ENCODE peak calls at places on chromosomes 5 and 9, in ten cellular contexts. P is stimulated activated CD4-positive, alpha-beta T cell treated with anti-CD3 and anti-CD28 coated beads, TNF-alpha, amount 100 ng/mL, for 4 hours; H is WTC11; T is T-helper 22 cell; D is activated T-cell treated with anti-CD3 and anti-CD28 coated beads, Interleukin-2, amount 50 U/mL, for 1 hour; J is HTR-8/SVneo; C is NCI-H774; I is testis; K is activated CD8-positive, alpha-beta memory T cell treated with anti-CD3 and anti-CD28 coated beads for 1 hour; O is NCI-H526 treated with DMSO at 0.1 percent for 48 hours. F is an unnamed sample.

GRCh38 chr5:167511-167910 is 23.8 kb upstream of the LRRC14B start:
- DNase-seq in P (no peak), H (peak; percentile 11), T (no peak), D (no peak), J (no peak), C (no peak), I (no peak), K (no peak), O (no peak), F (no peak)

GRCh38 chr5:170641589-170642031 is 137.8 kb downstream of the KCNIP1 start:
- DNase-seq in P (no peak), H (no peak), T (no peak), D (no peak), J (no peak), C (no peak), I (no peak), K (no peak), O (no peak), F (no peak)

GRCh38 chr9:136181784-136182421 is 23.0 kb downstream of the LHX3 start:
- DNase-seq in P (no peak), H (peak; percentile 7), T (no peak), D (no peak), J (no peak), C (no peak), I (no peak), K (no peak), O (no peak), F (no peak)

GRCh38 chr9:136957461-136957860 is 5.4 kb downstream of the LCN12 start:
- DNase-seq in P (no peak), H (no peak), T (no peak), D (no peak), J (no peak), C (no peak), I (no peak), K (no peak), O (no peak), F (no peak)

GRCh38 chr9:130446111-130446861 is 1.5 kb downstream of the ASS1 start:
- DNase-seq in P (no peak), H (peak; percentile 52), T (no peak), D (no peak), J (no peak), C (no peak), I (peak; percentile 90), K (no peak), O (no peak), F (peak; percentile 85)

GRCh38 chr5:116301110-116301509 is 216.3 kb downstream of the COMMD10 start:
- DNase-seq in P (no peak), H (no peak), T (no peak), D (no peak), J (no peak), C (no peak), I (no peak), K (no peak), O (no peak), F (no peak)

GRCh38 chr9:37987467-37987981 is 81.5 kb downstream of the SHB start:
- DNase-seq in P (no peak), H (no peak), T (no peak), D (no peak), J (no peak), C (no peak), I (no peak), K (no peak), O (no peak), F (no peak)

GRCh38 chr9:84793251-84793650 is 123.7 kb downstream of the NTRK2 start:
- DNase-seq in P (no peak), H (no peak), T (no peak), D (no peak), J (no peak), C (no peak), I (no peak), K (no peak), O (no peak), F (no peak)

GRCh38 chr5:75050415-75050814 is 1.9 kb downstream of the GCNT4 start:
- DNase-seq in P (no peak), H (peak; percentile 69), T (no peak), D (peak; percentile 42), J (peak; percentile 33), C (no peak), I (no peak), K (no peak), O (no peak), F (no peak)

GRCh38 chr5:3650868-3651267 is 55.2 kb downstream of the IRX1 start:
- DNase-seq in P (no peak), H (no peak), T (no peak), D (no peak), J (no peak), C (no peak), I (no peak), K (no peak), O (no peak), F (no peak)

GRCh38 chr9:98085955-98086354 is 29.4 kb downstream of the NANS start:
- DNase-seq in P (no peak), H (peak; percentile 49), T (no peak), D (no peak), J (no peak), C (no peak), I (no peak), K (no peak), O (no peak), F (no peak)

GRCh38 chr5:58934629-58935097 is 351.8 kb downstream of the RAB3C start:
- DNase-seq in P (no peak), H (no peak), T (no peak), D (no peak), J (no peak), C (no peak), I (no peak), K (no peak), O (no peak), F (no peak)

GRCh38 chr9:71483457-71483856 is 284.9 kb downstream of the CEMIP2 start:
- DNase-seq in P (no peak), H (no peak), T (no peak), D (no peak), J (no peak), C (no peak), I (no peak), K (no peak), O (no peak), F (no peak)

GRCh38 chr5:116444373-116445058 is 130.1 kb downstream of the SEMA6A start:
- DNase-seq in P (no peak), H (no peak), T (no peak), D (no peak), J (no peak), C (peak; percentile 17), I (no peak), K (no peak), O (no peak), F (no peak)

GRCh38 chr5:157994271-157994691 is 135.3 kb upstream of the CLINT1 start:
- DNase-seq in P (peak; percentile 3), H (no peak), T (peak; percentile 13), D (peak; percentile 24), J (no peak), C (no peak), I (no peak), K (no peak), O (no peak), F (no peak)

GRCh38 chr9:17706347-17706746 is 127.5 kb downstream of the SH3GL2 start:
- DNase-seq in P (no peak), H (no peak), T (no peak), D (no peak), J (no peak), C (no peak), I (no peak), K (no peak), O (no peak), F (no peak)

GRCh38 chr9:104907278-104907951 is 20.5 kb downstream of the ABCA1 start:
- DNase-seq in P (no peak), H (no peak), T (no peak), D (no peak), J (no peak), C (no peak), I (no peak), K (no peak), O (no peak), F (no peak)

GRCh38 chr5:167684251-167684650 is 607.2 kb upstream of the WWC1 start:
- DNase-seq in P (no peak), H (no peak), T (no peak), D (no peak), J (no peak), C (no peak), I (no peak), K (no peak), O (no peak), F (no peak)

F was measured in right atrium auricular region.